ENCODE peak calls at places on chromosome 17, in eight cellular contexts. P, D, B, Z, R, Y, C and X are unnamed samples. For H3K4me1, the result is how much of the 10 kb centered on the place peaks cover.

GRCh38 chr17:82212331-82213250 is at the start of gene CCDC57:
- DNase-seq in P (peak), D (peak), B (no peak), Z (peak), R (peak), Y (peak), C (peak), X (peak)

GRCh38 chr17:2542456-2542855 is 30.8 kb upstream of the METTL16 start:
- DNase-seq in P (no peak), D (no peak), B (no peak), Z (no peak), R (no peak), Y (no peak), C (no peak), X (no peak)

GRCh38 chr17:30212750-30213149 is 22.7 kb downstream of the SLC6A4 start:
- DNase-seq in P (no peak), D (no peak), B (no peak), Z (no peak), R (no peak), Y (no peak), C (no peak), X (no peak)

GRCh38 chr17:11935734-11936406 is 61.4 kb downstream of the ZNF18 start:
- DNase-seq in P (peak), D (no peak), B (no peak), Z (peak), R (no peak), Y (peak), C (peak), X (peak)

GRCh38 chr17:48545022-48545376 is at the start of gene HOXB2:
- DNase-seq in P (no peak), D (no peak), B (no peak), Z (no peak), R (no peak), Y (peak), C (no peak), X (no peak)

GRCh38 chr17:1331708-1332107 is 52.2 kb downstream of the TRARG1 start:
- DNase-seq in P (peak), D (no peak), B (no peak), Z (no peak), R (peak), Y (peak), C (no peak), X (no peak)

GRCh38 chr17:9817086-9817485 is 4.8 kb downstream of the GSG1L2 start:
- DNase-seq in P (no peak), D (no peak), B (no peak), Z (no peak), R (no peak), Y (no peak), C (peak), X (no peak)

GRCh38 chr17:52419256-52419655 is 260.7 kb upstream of the CA10 start:
- DNase-seq in P (no peak), D (no peak), B (no peak), Z (no peak), R (no peak), Y (no peak), C (peak), X (no peak)

GRCh38 chr17:15404116-15404730 is 62.8 kb upstream of the TEKT3 start:
- DNase-seq in P (no peak), D (no peak), B (no peak), Z (no peak), R (no peak), Y (no peak), C (no peak), X (no peak)

GRCh38 chr17:61743766-61744165 is 119.6 kb downstream of the BRIP1 start:
- DNase-seq in P (no peak), D (no peak), B (no peak), Z (no peak), R (no peak), Y (no peak), C (no peak), X (no peak)

GRCh38 chr17:67636841-67637240 is 80.9 kb upstream of the NOL11 start:
- DNase-seq in P (no peak), D (no peak), B (no peak), Z (no peak), R (no peak), Y (no peak), C (peak), X (no peak)

GRCh38 chr17:67517335-67517734 is 140.3 kb downstream of the PITPNC1 start:
- DNase-seq in P (no peak), D (no peak), B (no peak), Z (no peak), R (no peak), Y (no peak), C (no peak), X (no peak)

GRCh38 chr17:688100-688989 is 26.3 kb downstream of the VPS53 start:
- DNase-seq in P (no peak), D (no peak), B (no peak), Z (peak), R (no peak), Y (no peak), C (no peak), X (no peak)

GRCh38 chr17:65131946-65132345 is 5.2 kb upstream of the RGS9 start:
- DNase-seq in P (no peak), D (no peak), B (no peak), Z (no peak), R (no peak), Y (no peak), C (no peak), X (no peak)

GRCh38 chr17:36877774-36878173 is 59.5 kb upstream of the LHX1 start:
- DNase-seq in P (no peak), D (no peak), B (no peak), Z (no peak), R (no peak), Y (no peak), C (no peak), X (no peak)

GRCh38 chr17:6443692-6444572 is at the start of gene PIMREG:
- DNase-seq in P (peak), D (peak), B (peak), Z (peak), R (peak), Y (peak), C (peak), X (peak)

GRCh38 chr17:43219001-43219400 is 7.3 kb downstream of the TMEM106A start:
- DNase-seq in P (no peak), D (no peak), B (no peak), Z (no peak), R (no peak), Y (no peak), C (no peak), X (no peak)

GRCh38 chr17:69997332-69997731 is 77.7 kb upstream of the KCNJ16 start:
- DNase-seq in P (no peak), D (no peak), B (no peak), Z (no peak), R (no peak), Y (no peak), C (no peak), X (no peak)

GRCh38 chr17:59421722-59422121 is 90.3 kb downstream of the YPEL2 start:
- DNase-seq in P (no peak), D (no peak), B (no peak), Z (no peak), R (no peak), Y (no peak), C (no peak), X (no peak)

GRCh38 chr17:80892900-80893603 is 98.6 kb upstream of the CHMP6 start:
- DNase-seq in P (no peak), D (no peak), B (peak), Z (no peak), R (peak), Y (no peak), C (no peak), X (peak)

GRCh38 chr17:29237476-29238132 is 9.1 kb upstream of the CRYBA1 start:
- DNase-seq in P (no peak), D (no peak), B (no peak), Z (no peak), R (no peak), Y (no peak), C (no peak), X (no peak)

GRCh38 chr17:62821213-62822079 is 13.3 kb upstream of the MARCHF10 start:
- DNase-seq in P (no peak), D (no peak), B (no peak), Z (no peak), R (no peak), Y (no peak), C (no peak), X (no peak)

DNA sequence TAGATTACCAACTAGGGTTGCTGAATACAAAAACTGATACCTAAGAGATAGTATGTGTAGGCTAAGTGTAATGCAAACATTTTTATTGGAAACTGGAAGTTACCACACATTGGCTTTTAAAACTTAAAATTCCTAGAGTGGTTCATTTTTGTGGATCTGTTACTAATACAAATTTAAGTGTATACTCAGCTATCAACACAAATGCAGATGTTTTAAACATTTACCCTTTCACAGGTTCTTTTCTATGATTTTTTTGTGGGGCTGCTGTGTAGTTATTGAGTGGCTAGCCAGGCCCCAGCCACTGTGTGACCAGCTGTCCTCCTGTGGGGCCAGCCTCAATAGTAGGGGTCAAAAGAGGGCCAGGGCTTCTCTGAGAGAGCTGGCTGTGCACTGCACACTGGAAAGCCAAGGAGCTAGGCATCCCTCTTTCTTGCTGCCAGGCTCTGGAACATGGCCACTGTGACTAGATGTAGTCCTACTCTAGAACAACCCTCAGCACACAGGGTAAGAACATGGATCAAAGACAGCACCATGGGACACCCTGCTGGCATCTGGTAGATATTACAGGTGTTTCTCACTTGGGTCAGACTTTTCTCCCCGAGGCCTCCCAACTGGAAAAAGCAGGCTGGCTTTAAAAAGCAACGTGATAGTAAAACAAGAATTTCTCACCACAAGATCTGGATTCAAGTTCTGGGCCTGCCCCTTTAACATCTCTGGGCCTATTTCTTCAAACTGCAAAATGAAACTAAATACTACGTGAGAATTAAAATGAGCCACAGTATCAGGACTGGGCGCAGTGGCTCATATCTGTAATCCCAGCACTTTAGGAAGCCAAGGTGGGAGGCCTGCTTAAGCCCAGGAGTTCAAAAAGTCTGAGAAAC is 7.3 kb upstream of the VEZF1 start:
- DNase-seq in P (peak), D (no peak), B (peak), Z (peak), R (peak), Y (peak), C (peak), X (peak)
- H3K27ac ChIP-seq in P (peak), D (peak), B (no peak), Z (peak), R (no peak), Y (peak), C (no peak), X (peak)

GRCh38 chr17:40484973-40485530 is 16.4 kb downstream of the TNS4 start:
- DNase-seq in P (no peak), D (no peak), B (no peak), Z (no peak), R (no peak), Y (no peak), C (no peak), X (no peak)

GRCh38 chr17:40482722-40483121 is 18.7 kb downstream of the TNS4 start:
- DNase-seq in P (no peak), D (no peak), B (no peak), Z (no peak), R (no peak), Y (no peak), C (no peak), X (no peak)

GRCh38 chr17:40485851-40486512 is 15.4 kb downstream of the TNS4 start:
- DNase-seq in P (no peak), D (peak), B (no peak), Z (no peak), R (no peak), Y (no peak), C (no peak), X (peak)

GRCh38 chr17:40483679-40484078 is 17.7 kb downstream of the TNS4 start:
- DNase-seq in P (no peak), D (no peak), B (no peak), Z (no peak), R (no peak), Y (no peak), C (no peak), X (no peak)

DNA sequence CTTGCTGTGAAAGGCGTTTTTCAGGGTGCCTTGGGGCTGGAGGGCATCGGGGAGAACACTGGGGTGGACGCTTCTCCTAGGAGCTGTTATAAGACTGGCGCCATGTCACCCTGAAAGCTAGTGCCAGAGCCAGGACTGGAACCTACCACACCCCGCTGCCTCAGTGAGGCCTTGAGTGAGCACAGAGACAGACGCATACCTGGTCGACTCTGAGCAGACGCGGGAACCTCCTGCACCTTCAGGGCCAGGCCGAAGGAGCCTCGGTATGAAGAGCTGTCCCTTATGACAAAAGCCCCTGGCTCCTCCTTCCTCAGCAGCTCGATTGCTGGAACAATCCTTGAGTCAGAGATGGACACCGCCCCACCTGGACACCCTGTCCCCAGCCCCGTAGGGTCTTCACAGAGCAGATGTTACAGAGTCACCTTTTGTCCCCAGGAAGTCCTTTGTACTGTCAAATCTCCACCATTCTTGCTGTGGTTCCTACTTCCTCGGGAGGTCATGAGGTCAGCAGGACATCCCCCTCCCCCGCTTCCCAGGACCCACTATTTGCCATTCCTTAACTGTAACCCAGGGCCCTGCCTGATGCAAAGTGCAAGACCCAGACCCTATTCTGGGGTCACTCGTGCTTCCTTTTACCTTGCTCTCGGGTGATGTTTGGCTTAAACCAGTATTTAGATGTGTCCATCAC is 17.0 kb downstream of the TNS4 start:
- DNase-seq in P (no peak), D (no peak), B (no peak), Z (no peak), R (no peak), Y (no peak), C (no peak), X (no peak)
- H3K4me1 ChIP-seq in P (under half), D (under half), B (under half), Z (under half), R (under half), Y (under half), C (under half), X (under half)

GRCh38 chr17:77434136-77435114 is 293.7 kb downstream of the SEC14L1 start:
- DNase-seq in P (no peak), D (no peak), B (no peak), Z (no peak), R (no peak), Y (no peak), C (no peak), X (no peak)

GRCh38 chr17:77435272-77436057 is 294.7 kb downstream of the SEC14L1 start:
- DNase-seq in P (no peak), D (no peak), B (no peak), Z (peak), R (peak), Y (no peak), C (no peak), X (peak)

GRCh38 chr17:77437017-77437416 is 296.2 kb downstream of the SEC14L1 start:
- DNase-seq in P (peak), D (no peak), B (no peak), Z (no peak), R (peak), Y (peak), C (no peak), X (no peak)

GRCh38 chr17:77436481-77436880 is 295.7 kb downstream of the SEC14L1 start:
- DNase-seq in P (no peak), D (no peak), B (no peak), Z (no peak), R (no peak), Y (no peak), C (no peak), X (peak)

DNA sequence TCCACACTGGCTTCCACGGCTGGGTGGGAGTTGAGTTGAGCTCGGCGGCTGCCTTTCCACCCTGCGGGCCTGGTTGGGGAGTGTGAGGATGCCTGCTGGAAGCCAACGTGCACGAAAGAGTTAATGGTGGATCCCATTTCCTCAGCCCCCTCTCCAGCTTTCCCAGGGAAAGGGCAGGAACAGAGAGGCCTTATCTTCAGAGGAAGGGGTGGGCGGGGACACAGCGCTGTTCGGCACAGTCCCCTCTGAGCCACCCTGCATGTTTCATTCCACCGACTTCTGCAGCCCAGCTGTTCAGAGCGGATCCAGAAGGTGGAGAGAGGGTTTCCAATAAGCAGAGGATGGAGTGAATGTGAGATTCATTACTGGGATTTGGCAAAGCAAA is 295.3 kb downstream of the SEC14L1 start:
- DNase-seq in P (peak), D (no peak), B (no peak), Z (peak), R (no peak), Y (peak), C (no peak), X (peak)
- H3K27ac ChIP-seq in P (peak), D (peak), B (no peak), Z (peak), R (peak), Y (peak), C (no peak), X (no peak)

DNA sequence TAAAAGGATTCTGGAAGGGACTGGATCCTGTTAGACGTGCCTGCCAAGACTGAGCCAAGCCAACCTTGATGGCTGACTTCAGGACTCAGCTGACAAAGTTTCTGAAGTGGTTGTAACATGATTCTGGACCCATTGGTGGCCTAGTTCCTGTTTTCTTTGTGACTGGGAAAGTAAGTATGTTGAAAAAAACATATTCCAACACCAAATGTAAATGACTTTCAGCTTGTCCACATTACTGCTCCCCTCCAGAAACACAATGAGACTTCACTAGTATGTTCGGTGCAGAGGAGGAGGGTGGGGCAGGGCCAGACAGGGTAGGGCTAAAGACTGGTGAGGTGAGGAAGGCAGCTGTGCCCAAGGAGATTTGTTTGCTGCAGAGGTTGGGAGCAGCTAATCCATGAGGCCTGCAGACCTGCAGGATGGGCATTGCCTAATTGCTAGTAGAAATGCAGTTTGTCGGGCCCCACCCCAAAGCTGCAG is 26.4 kb downstream of the NMT1 start:
- DNase-seq in P (no peak), D (no peak), B (no peak), Z (no peak), R (no peak), Y (no peak), C (no peak), X (no peak)
- H3K4me1 ChIP-seq in P (under half), D (under half), B (half or more), Z (under half), R (under half), Y (under half), C (under half), X (under half)

GRCh38 chr17:41518789-41519449 is at the start of gene KRT15:
- DNase-seq in P (no peak), D (no peak), B (no peak), Z (no peak), R (no peak), Y (no peak), C (no peak), X (no peak)
- H3K27ac ChIP-seq in P (no peak), D (no peak), B (no peak), Z (no peak), R (no peak), Y (no peak), C (peak), X (no peak)

GRCh38 chr17:8441690-8442089 is 6.0 kb downstream of the NDEL1 start:
- DNase-seq in P (no peak), D (no peak), B (no peak), Z (no peak), R (no peak), Y (no peak), C (no peak), X (no peak)

GRCh38 chr17:8442310-8442709 is 6.6 kb downstream of the NDEL1 start:
- DNase-seq in P (no peak), D (no peak), B (no peak), Z (no peak), R (no peak), Y (no peak), C (no peak), X (no peak)

GRCh38 chr17:8443756-8444155 is 8.1 kb downstream of the NDEL1 start:
- DNase-seq in P (no peak), D (no peak), B (no peak), Z (no peak), R (no peak), Y (no peak), C (no peak), X (no peak)

GRCh38 chr17:8445536-8445935 is 9.9 kb downstream of the NDEL1 start:
- DNase-seq in P (no peak), D (no peak), B (no peak), Z (no peak), R (no peak), Y (no peak), C (no peak), X (no peak)

DNA sequence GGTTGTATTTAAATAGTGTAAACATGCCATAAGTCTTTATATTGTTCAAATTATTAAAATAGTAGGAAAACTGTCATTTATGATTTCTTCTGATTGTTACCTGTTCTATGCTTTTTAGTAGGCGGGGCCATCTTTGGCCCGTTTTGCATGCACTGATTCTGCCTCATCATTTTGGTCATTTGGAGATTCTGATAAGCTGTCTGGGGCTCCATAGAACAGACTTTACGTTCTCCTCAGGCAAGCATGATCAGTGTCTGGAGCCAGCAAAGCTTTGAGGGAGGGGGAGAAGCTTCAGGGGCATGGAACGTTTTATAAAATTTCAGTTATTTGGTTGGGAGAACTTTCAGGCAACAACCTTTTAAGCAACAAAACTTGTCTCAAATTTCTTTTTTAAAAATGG is 8.8 kb downstream of the NDEL1 start:
- DNase-seq in P (no peak), D (no peak), B (no peak), Z (no peak), R (no peak), Y (no peak), C (no peak), X (no peak)
- H3K4me1 ChIP-seq in P (under half), D (under half), B (half or more), Z (under half), R (under half), Y (half or more), C (under half), X (under half)

DNA sequence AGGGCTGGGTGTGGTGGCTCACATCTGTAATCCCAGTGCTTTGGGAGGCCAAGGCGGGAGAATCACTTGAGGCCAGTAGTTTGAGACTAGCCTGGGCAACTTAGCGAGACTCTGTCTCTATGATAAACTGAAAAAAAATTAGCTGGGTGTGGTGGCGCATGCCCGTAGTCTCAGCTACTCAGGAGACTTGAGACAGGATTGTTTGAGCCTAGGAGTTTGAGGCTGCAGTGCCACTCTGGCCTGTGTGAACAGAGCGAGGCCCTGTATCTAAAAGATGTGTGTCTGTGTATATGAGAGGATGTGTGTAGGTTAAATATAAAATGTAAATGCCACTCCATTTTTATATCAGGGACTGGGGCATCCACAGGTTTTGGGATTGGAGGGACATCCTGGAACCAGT is 13.4 kb downstream of the SEC14L1 start:
- DNase-seq in P (no peak), D (no peak), B (no peak), Z (no peak), R (no peak), Y (no peak), C (no peak), X (no peak)
- H3K27ac ChIP-seq in P (no peak), D (peak), B (no peak), Z (no peak), R (no peak), Y (peak), C (no peak), X (peak)